ENCODE peak calls at places on chromosomes 16 and 17, in eight cellular contexts. One of them, this sample, is unnamed.

GRCh38 chr17:18860161-18860972 is 2.4 kb downstream of the PRPSAP2 start:
- DNase-seq in endothelial cell of umbilical vein: no peak
- DNase-seq in GM10248: peak; percentile 73
- DNase-seq in activated CD4-positive, CD25-positive, alpha-beta regulatory T cell: no peak
- DNase-seq in activated naive CD4-positive, alpha-beta T cell treated with anti-CD3 and anti-CD28 coated beads for 36 hours: peak; percentile 23
- DNase-seq in H7: no peak
- DNase-seq in IMR-90: peak; percentile 58
- DNase-seq in COR-L47: no peak
- DNase-seq in this sample: peak; percentile 91

GRCh38 chr17:50127661-50128361 is 2.1 kb downstream of the SAMD14 start:
- DNase-seq in GM10248: no peak
- DNase-seq in endothelial cell of umbilical vein: peak; percentile 51
- DNase-seq in H7: peak; percentile 52
- DNase-seq in activated naive CD4-positive, alpha-beta T cell treated with anti-CD3 and anti-CD28 coated beads for 36 hours: no peak
- DNase-seq in activated CD4-positive, CD25-positive, alpha-beta regulatory T cell: no peak
- DNase-seq in IMR-90: peak; percentile 45
- DNase-seq in COR-L47: no peak
- DNase-seq in this sample: no peak

GRCh38 chr17:20313891-20314290 is 153.4 kb downstream of the LGALS9B start:
- DNase-seq in COR-L47: no peak
- DNase-seq in IMR-90: no peak
- DNase-seq in activated naive CD4-positive, alpha-beta T cell treated with anti-CD3 and anti-CD28 coated beads for 36 hours: no peak
- DNase-seq in endothelial cell of umbilical vein: no peak
- DNase-seq in GM10248: no peak
- DNase-seq in activated CD4-positive, CD25-positive, alpha-beta regulatory T cell: no peak
- DNase-seq in H7: no peak
- DNase-seq in this sample: no peak

GRCh38 chr16:9091867-9092281 is 430 bp downstream of the HAPSTR1 start:
- DNase-seq in GM10248: no peak
- DNase-seq in H7: no peak
- DNase-seq in endothelial cell of umbilical vein: peak; percentile 30
- DNase-seq in COR-L47: no peak
- DNase-seq in activated CD4-positive, CD25-positive, alpha-beta regulatory T cell: no peak
- DNase-seq in IMR-90: no peak
- DNase-seq in activated naive CD4-positive, alpha-beta T cell treated with anti-CD3 and anti-CD28 coated beads for 36 hours: peak; percentile 49
- DNase-seq in this sample: peak; percentile 55

GRCh38 chr17:80279895-80280294 is 19.2 kb downstream of the RNF213 start:
- DNase-seq in activated CD4-positive, CD25-positive, alpha-beta regulatory T cell: no peak
- DNase-seq in activated naive CD4-positive, alpha-beta T cell treated with anti-CD3 and anti-CD28 coated beads for 36 hours: no peak
- DNase-seq in H7: peak; percentile 26
- DNase-seq in COR-L47: no peak
- DNase-seq in endothelial cell of umbilical vein: peak; percentile 56
- DNase-seq in IMR-90: peak; percentile 88
- DNase-seq in GM10248: no peak
- DNase-seq in this sample: no peak

GRCh38 chr16:47983999-47984580 is 171.7 kb downstream of the ABCC12 start:
- DNase-seq in endothelial cell of umbilical vein: no peak
- DNase-seq in activated naive CD4-positive, alpha-beta T cell treated with anti-CD3 and anti-CD28 coated beads for 36 hours: no peak
- DNase-seq in COR-L47: no peak
- DNase-seq in GM10248: no peak
- DNase-seq in IMR-90: no peak
- DNase-seq in H7: no peak
- DNase-seq in activated CD4-positive, CD25-positive, alpha-beta regulatory T cell: no peak
- DNase-seq in this sample: no peak

GRCh38 chr16:57667526-57668258 is 414 bp upstream of the ADGRG3 start:
- DNase-seq in endothelial cell of umbilical vein: no peak
- DNase-seq in H7: peak; percentile 90
- DNase-seq in COR-L47: no peak
- DNase-seq in GM10248: no peak
- DNase-seq in activated naive CD4-positive, alpha-beta T cell treated with anti-CD3 and anti-CD28 coated beads for 36 hours: no peak
- DNase-seq in activated CD4-positive, CD25-positive, alpha-beta regulatory T cell: no peak
- DNase-seq in IMR-90: peak; percentile 38
- DNase-seq in this sample: no peak

GRCh38 chr17:3710951-3711383 is 12.7 kb upstream of the HASPIN start:
- DNase-seq in COR-L47: no peak
- DNase-seq in activated naive CD4-positive, alpha-beta T cell treated with anti-CD3 and anti-CD28 coated beads for 36 hours: peak; percentile 89
- DNase-seq in activated CD4-positive, CD25-positive, alpha-beta regulatory T cell: peak; percentile 32
- DNase-seq in IMR-90: peak; percentile 71
- DNase-seq in endothelial cell of umbilical vein: peak; percentile 64
- DNase-seq in H7: no peak
- DNase-seq in GM10248: peak; percentile 87
- DNase-seq in this sample: peak; percentile 99

GRCh38 chr17:58325976-58326468 is 2.6 kb downstream of the TSPOAP1 start:
- DNase-seq in GM10248: no peak
- DNase-seq in IMR-90: no peak
- DNase-seq in endothelial cell of umbilical vein: no peak
- DNase-seq in activated naive CD4-positive, alpha-beta T cell treated with anti-CD3 and anti-CD28 coated beads for 36 hours: peak; percentile 42
- DNase-seq in H7: peak; percentile 44
- DNase-seq in COR-L47: no peak
- DNase-seq in activated CD4-positive, CD25-positive, alpha-beta regulatory T cell: no peak
- DNase-seq in this sample: no peak

GRCh38 chr16:19588661-19589060 is 33.2 kb downstream of the VPS35L start:
- DNase-seq in activated CD4-positive, CD25-positive, alpha-beta regulatory T cell: no peak
- DNase-seq in H7: no peak
- DNase-seq in GM10248: no peak
- DNase-seq in endothelial cell of umbilical vein: peak; percentile 31
- DNase-seq in activated naive CD4-positive, alpha-beta T cell treated with anti-CD3 and anti-CD28 coated beads for 36 hours: no peak
- DNase-seq in COR-L47: no peak
- DNase-seq in IMR-90: no peak
- DNase-seq in this sample: no peak

GRCh38 chr17:8029121-8029520 is 9.7 kb upstream of the ALOX15B start:
- DNase-seq in IMR-90: peak; percentile 20
- DNase-seq in GM10248: no peak
- DNase-seq in COR-L47: no peak
- DNase-seq in activated naive CD4-positive, alpha-beta T cell treated with anti-CD3 and anti-CD28 coated beads for 36 hours: no peak
- DNase-seq in activated CD4-positive, CD25-positive, alpha-beta regulatory T cell: no peak
- DNase-seq in endothelial cell of umbilical vein: no peak
- DNase-seq in H7: no peak
- DNase-seq in this sample: no peak

GRCh38 chr16:19963306-19963705 is 78.7 kb upstream of the GPRC5B start:
- DNase-seq in IMR-90: no peak
- DNase-seq in COR-L47: no peak
- DNase-seq in endothelial cell of umbilical vein: no peak
- DNase-seq in GM10248: no peak
- DNase-seq in activated naive CD4-positive, alpha-beta T cell treated with anti-CD3 and anti-CD28 coated beads for 36 hours: no peak
- DNase-seq in H7: no peak
- DNase-seq in activated CD4-positive, CD25-positive, alpha-beta regulatory T cell: no peak
- DNase-seq in this sample: no peak

GRCh38 chr17:40483679-40484078 is 17.7 kb downstream of the TNS4 start:
- DNase-seq in endothelial cell of umbilical vein: no peak
- DNase-seq in COR-L47: no peak
- DNase-seq in activated CD4-positive, CD25-positive, alpha-beta regulatory T cell: no peak
- DNase-seq in GM10248: no peak
- DNase-seq in H7: no peak
- DNase-seq in IMR-90: no peak
- DNase-seq in activated naive CD4-positive, alpha-beta T cell treated with anti-CD3 and anti-CD28 coated beads for 36 hours: no peak
- DNase-seq in this sample: no peak

GRCh38 chr17:50203589-50204345 is 2.3 kb upstream of the COL1A1 start:
- DNase-seq in endothelial cell of umbilical vein: no peak
- DNase-seq in activated naive CD4-positive, alpha-beta T cell treated with anti-CD3 and anti-CD28 coated beads for 36 hours: no peak
- DNase-seq in activated CD4-positive, CD25-positive, alpha-beta regulatory T cell: no peak
- DNase-seq in COR-L47: no peak
- DNase-seq in H7: peak; percentile 51
- DNase-seq in IMR-90: peak; percentile 96
- DNase-seq in GM10248: no peak
- DNase-seq in this sample: no peak

GRCh38 chr17:17349724-17350106 is 46.5 kb downstream of the NT5M start:
- DNase-seq in GM10248: no peak
- DNase-seq in H7: peak; percentile 55
- DNase-seq in activated naive CD4-positive, alpha-beta T cell treated with anti-CD3 and anti-CD28 coated beads for 36 hours: no peak
- DNase-seq in COR-L47: no peak
- DNase-seq in IMR-90: no peak
- DNase-seq in endothelial cell of umbilical vein: no peak
- DNase-seq in activated CD4-positive, CD25-positive, alpha-beta regulatory T cell: no peak
- DNase-seq in this sample: no peak

GRCh38 chr16:17194190-17194780 is 276.5 kb downstream of the XYLT1 start:
- DNase-seq in activated naive CD4-positive, alpha-beta T cell treated with anti-CD3 and anti-CD28 coated beads for 36 hours: peak; percentile 72
- DNase-seq in IMR-90: peak; percentile 16
- DNase-seq in H7: peak; percentile 77
- DNase-seq in activated CD4-positive, CD25-positive, alpha-beta regulatory T cell: peak; percentile 48
- DNase-seq in endothelial cell of umbilical vein: no peak
- DNase-seq in COR-L47: no peak
- DNase-seq in GM10248: peak; percentile 52
- DNase-seq in this sample: peak; percentile 63

GRCh38 chr17:63533433-63534077 is 10.4 kb downstream of the KCNH6 start:
- DNase-seq in endothelial cell of umbilical vein: no peak
- DNase-seq in activated naive CD4-positive, alpha-beta T cell treated with anti-CD3 and anti-CD28 coated beads for 36 hours: no peak
- DNase-seq in activated CD4-positive, CD25-positive, alpha-beta regulatory T cell: no peak
- DNase-seq in GM10248: no peak
- DNase-seq in H7: no peak
- DNase-seq in COR-L47: no peak
- DNase-seq in IMR-90: no peak
- DNase-seq in this sample: no peak

GRCh38 chr17:50758989-50759544 is 8.3 kb downstream of the ANKRD40CL start:
- DNase-seq in activated naive CD4-positive, alpha-beta T cell treated with anti-CD3 and anti-CD28 coated beads for 36 hours: no peak
- DNase-seq in endothelial cell of umbilical vein: no peak
- DNase-seq in COR-L47: no peak
- DNase-seq in IMR-90: no peak
- DNase-seq in activated CD4-positive, CD25-positive, alpha-beta regulatory T cell: no peak
- DNase-seq in H7: no peak
- DNase-seq in GM10248: no peak
- DNase-seq in this sample: no peak